ENCODE peak calls at places on chromosome 9, in seven cellular contexts. A is WERI-Rb-1, M is putamen, E is SJSA1, W is NCI-H1417, H is foreskin fibroblast, L is NCI-H446 treated with DMSO at 0.1 percent for 48 hours. B is an unnamed sample.

GRCh38 chr9:136137321-136138054 is 18.8 kb upstream of the TMEM250 start:
- DNase-seq in A (no peak), M (no peak), E (no peak), W (no peak), H (no peak), L (no peak), B (no peak)

GRCh38 chr9:127862075-127863011 is 7.9 kb upstream of the ENG start:
- DNase-seq in A (peak), M (peak), E (no peak), W (no peak), H (no peak), L (no peak), B (no peak)

GRCh38 chr9:16085167-16085718 is 532.4 kb downstream of the CCDC171 start:
- DNase-seq in A (no peak), M (no peak), E (no peak), W (no peak), H (no peak), L (no peak), B (no peak)

GRCh38 chr9:137689745-137690529 is 71.1 kb downstream of the EHMT1 start:
- DNase-seq in A (peak), M (no peak), E (no peak), W (peak), H (peak), L (no peak), B (no peak)

GRCh38 chr9:134957165-134957944 is 39.6 kb upstream of the FCN1 start:
- DNase-seq in A (peak), M (peak), E (no peak), W (no peak), H (no peak), L (no peak), B (no peak)

GRCh38 chr9:120882935-120883607 is 6.1 kb upstream of the PHF19 start:
- DNase-seq in A (no peak), M (no peak), E (no peak), W (no peak), H (no peak), L (no peak), B (no peak)

GRCh38 chr9:37425298-37425752 is 2.8 kb downstream of the GRHPR start:
- DNase-seq in A (no peak), M (no peak), E (no peak), W (no peak), H (no peak), L (no peak), B (no peak)

GRCh38 chr9:104173020-104173419 is 78.9 kb downstream of the SMC2 start:
- DNase-seq in A (no peak), M (no peak), E (no peak), W (no peak), H (no peak), L (no peak), B (no peak)

GRCh38 chr9:9790216-9790872 is 822.5 kb downstream of the PTPRD start:
- DNase-seq in A (peak), M (peak), E (no peak), W (peak), H (no peak), L (peak), B (peak)

GRCh38 chr9:37508135-37508833 is 22.5 kb downstream of the POLR1E start:
- DNase-seq in A (no peak), M (no peak), E (no peak), W (no peak), H (no peak), L (no peak), B (no peak)

GRCh38 chr9:38003946-38004808 is 64.8 kb downstream of the SHB start:
- DNase-seq in A (no peak), M (no peak), E (no peak), W (peak), H (no peak), L (no peak), B (no peak)